ENCODE peak calls at places on chromosomes 2 and 18, in five cellular contexts. R is sciatic nerve; J is IMR-90; N is stimulated activated naive CD8-positive, alpha-beta T cell treated with anti-CD3 and anti-CD28 coated beads, Interleukin-15, Interleukin-2, amounts not matched to agents 100 U/mL and 50 U/mL, for 24 hours; A is MM.1S. L is an unnamed sample.

GRCh38 chr18:55275042-55275897 is 312.7 kb downstream of the TCF4 start:
- DNase-seq in R (no peak), J (peak; percentile 82), N (no peak), A (peak; percentile 28), L (no peak)

GRCh38 chr2:118055512-118056164 is 32.6 kb upstream of the INSIG2 start:
- DNase-seq in R (no peak), J (no peak), N (no peak), A (no peak), L (no peak)

GRCh38 chr2:220628252-220628651 is 943.9 kb downstream of the EPHA4 start:
- DNase-seq in R (no peak), J (no peak), N (no peak), A (no peak), L (no peak)

GRCh38 chr2:199315299-199316179 is 142.2 kb downstream of the SATB2 start:
- DNase-seq in R (no peak), J (peak; percentile 80), N (no peak), A (peak; percentile 41), L (no peak)

GRCh38 chr2:8993902-8994278 is 9.6 kb downstream of the MBOAT2 start:
- DNase-seq in R (no peak), J (no peak), N (no peak), A (no peak), L (no peak)

GRCh38 chr18:43486462-43486861 is 209.2 kb upstream of the SYT4 start:
- DNase-seq in R (no peak), J (no peak), N (no peak), A (peak; percentile 15), L (no peak)

GRCh38 chr2:55252830-55253229 is 16.2 kb downstream of the MTIF2 start:
- DNase-seq in R (no peak), J (no peak), N (no peak), A (no peak), L (no peak)

GRCh38 chr2:117714110-117714509 is 100.4 kb upstream of the DDX18 start:
- DNase-seq in R (no peak), J (no peak), N (no peak), A (no peak), L (no peak)

GRCh38 chr2:237704476-237705224 is 77.3 kb downstream of the LRRFIP1 start:
- DNase-seq in R (no peak), J (peak; percentile 64), N (no peak), A (no peak), L (no peak)

GRCh38 chr18:25759111-25759510 is 331.3 kb downstream of the SS18 start:
- DNase-seq in R (no peak), J (peak; percentile 58), N (no peak), A (no peak), L (no peak)

GRCh38 chr2:208311321-208311720 is 45.3 kb downstream of the PIKFYVE start:
- DNase-seq in R (no peak), J (no peak), N (no peak), A (no peak), L (no peak)

GRCh38 chr18:24878289-24878688 is 417.9 kb downstream of the HRH4 start:
- DNase-seq in R (no peak), J (peak; percentile 64), N (no peak), A (peak; percentile 20), L (no peak)

GRCh38 chr2:120983344-120983743 is 247.7 kb downstream of the GLI2 start:
- DNase-seq in R (no peak), J (peak; percentile 67), N (no peak), A (no peak), L (no peak)

GRCh38 chr2:144605232-144605631 is 85.3 kb upstream of the ZEB2 start:
- DNase-seq in R (no peak), J (no peak), N (no peak), A (peak; percentile 6), L (no peak)

GRCh38 chr2:20411361-20411894 is 35.4 kb upstream of the RHOB start:
- DNase-seq in R (peak; percentile 89), J (peak; percentile 77), N (peak; percentile 76), A (peak; percentile 85), L (peak; percentile 89)

GRCh38 chr2:30611572-30611971 is 164.5 kb downstream of the LCLAT1 start:
- DNase-seq in R (no peak), J (no peak), N (no peak), A (no peak), L (no peak)

GRCh38 chr2:176931588-176932563 is 280.7 kb upstream of the HNRNPA3 start:
- DNase-seq in R (no peak), J (no peak), N (no peak), A (peak; percentile 95), L (no peak)

GRCh38 chr18:32122039-32122438 is 30.4 kb downstream of the RNF138 start:
- DNase-seq in R (no peak), J (no peak), N (no peak), A (no peak), L (no peak)

GRCh38 chr2:24365051-24365450 is 4.7 kb upstream of the ITSN2 start:
- DNase-seq in R (peak; percentile 83), J (no peak), N (no peak), A (no peak), L (peak; percentile 90)

GRCh38 chr2:222290691-222291484 is 7.9 kb downstream of the PAX3 start:
- DNase-seq in R (no peak), J (no peak), N (no peak), A (no peak), L (no peak)

GRCh38 chr2:44680983-44681481 is 260.5 kb upstream of the SIX3 start:
- DNase-seq in R (no peak), J (peak; percentile 8), N (no peak), A (no peak), L (no peak)

GRCh38 chr2:176140520-176141317 is 10.6 kb upstream of the HOXD4 start:
- DNase-seq in R (peak; percentile 87), J (peak; percentile 46), N (peak; percentile 80), A (peak; percentile 74), L (peak; percentile 92)